ENCODE peak calls at places on chromosomes 3 and 15, in seven cellular contexts. One of them, this sample, is unnamed.

GRCh38 chr3:158471639-158472294 is 99.2 kb upstream of the MLF1 start:
- DNase-seq in activated naive CD4-positive, alpha-beta T cell treated with anti-CD3 and anti-CD28 coated beads for 36 hours: no peak
- DNase-seq in NCI-H1694 treated with DMSO at 0.1 percent for 48 hours: no peak
- DNase-seq in GF-D8: no peak
- DNase-seq in GM23248: peak
- DNase-seq in psoas muscle: no peak
- DNase-seq in GM13976: no peak
- DNase-seq in this sample: peak

GRCh38 chr3:56320907-56321306 is 147.4 kb downstream of the ERC2 start:
- DNase-seq in activated naive CD4-positive, alpha-beta T cell treated with anti-CD3 and anti-CD28 coated beads for 36 hours: no peak
- DNase-seq in NCI-H1694 treated with DMSO at 0.1 percent for 48 hours: no peak
- DNase-seq in GF-D8: no peak
- DNase-seq in GM23248: no peak
- DNase-seq in psoas muscle: no peak
- DNase-seq in GM13976: no peak
- DNase-seq in this sample: no peak

GRCh38 chr15:88649286-88649733 is 10.5 kb downstream of the ISG20 start:
- DNase-seq in activated naive CD4-positive, alpha-beta T cell treated with anti-CD3 and anti-CD28 coated beads for 36 hours: peak
- DNase-seq in NCI-H1694 treated with DMSO at 0.1 percent for 48 hours: no peak
- DNase-seq in GF-D8: no peak
- DNase-seq in GM23248: peak
- DNase-seq in psoas muscle: no peak
- DNase-seq in GM13976: peak
- DNase-seq in this sample: peak

GRCh38 chr15:31267161-31268107 is 59.2 kb upstream of the KLF13 start:
- DNase-seq in activated naive CD4-positive, alpha-beta T cell treated with anti-CD3 and anti-CD28 coated beads for 36 hours: no peak
- DNase-seq in NCI-H1694 treated with DMSO at 0.1 percent for 48 hours: no peak
- DNase-seq in GF-D8: no peak
- DNase-seq in GM23248: no peak
- DNase-seq in psoas muscle: peak
- DNase-seq in GM13976: peak
- DNase-seq in this sample: no peak

GRCh38 chr3:53109190-53109589 is 21.0 kb downstream of the RFT1 start:
- DNase-seq in activated naive CD4-positive, alpha-beta T cell treated with anti-CD3 and anti-CD28 coated beads for 36 hours: peak
- DNase-seq in NCI-H1694 treated with DMSO at 0.1 percent for 48 hours: no peak
- DNase-seq in GF-D8: no peak
- DNase-seq in GM23248: peak
- DNase-seq in psoas muscle: no peak
- DNase-seq in GM13976: no peak
- DNase-seq in this sample: peak

GRCh38 chr15:93007994-93008393 is 81.0 kb downstream of the RGMA start:
- DNase-seq in activated naive CD4-positive, alpha-beta T cell treated with anti-CD3 and anti-CD28 coated beads for 36 hours: no peak
- DNase-seq in NCI-H1694 treated with DMSO at 0.1 percent for 48 hours: no peak
- DNase-seq in GF-D8: no peak
- DNase-seq in GM23248: no peak
- DNase-seq in psoas muscle: no peak
- DNase-seq in GM13976: no peak
- DNase-seq in this sample: no peak

GRCh38 chr3:12553921-12554391 is 2.9 kb upstream of the MKRN2 start:
- DNase-seq in activated naive CD4-positive, alpha-beta T cell treated with anti-CD3 and anti-CD28 coated beads for 36 hours: no peak
- DNase-seq in NCI-H1694 treated with DMSO at 0.1 percent for 48 hours: no peak
- DNase-seq in GF-D8: no peak
- DNase-seq in GM23248: peak
- DNase-seq in psoas muscle: peak
- DNase-seq in GM13976: no peak
- DNase-seq in this sample: no peak

GRCh38 chr3:138935864-138936762 is 10.8 kb downstream of the FOXL2 start:
- DNase-seq in activated naive CD4-positive, alpha-beta T cell treated with anti-CD3 and anti-CD28 coated beads for 36 hours: peak
- DNase-seq in NCI-H1694 treated with DMSO at 0.1 percent for 48 hours: peak
- DNase-seq in GF-D8: no peak
- DNase-seq in GM23248: peak
- DNase-seq in psoas muscle: peak
- DNase-seq in GM13976: peak
- DNase-seq in this sample: no peak

GRCh38 chr15:69044899-69045298 is 30.4 kb downstream of the NOX5 start:
- DNase-seq in activated naive CD4-positive, alpha-beta T cell treated with anti-CD3 and anti-CD28 coated beads for 36 hours: no peak
- DNase-seq in NCI-H1694 treated with DMSO at 0.1 percent for 48 hours: no peak
- DNase-seq in GF-D8: peak
- DNase-seq in GM23248: peak
- DNase-seq in psoas muscle: no peak
- DNase-seq in GM13976: no peak
- DNase-seq in this sample: peak